ENCODE peak calls at places on chromosome 3, in ten cellular contexts. K is Caco-2, D is transverse colon, X is kidney, W is Peyer's patch, H is heart left ventricle, Z is testis, P is ascending aorta, R is keratinocyte, C is cardiac muscle cell. Q is an unnamed sample. For H3K9me3, the result is how much of the 10 kb centered on the place peaks cover.

GRCh38 chr3:171260899-171261298 is 199.3 kb downstream of the TNIK start:
- DNase-seq in P (no peak), D (no peak), H (no peak), Z (no peak), X (no peak), R (no peak), C (no peak), W (no peak), K (no peak), Q (peak)

GRCh38 chr3:149771652-149772271 is 19.5 kb upstream of the COMMD2 start:
- DNase-seq in X (no peak), H (peak), D (peak), R (no peak), W (peak), K (peak), Z (peak), C (peak), P (peak), Q (peak)

GRCh38 chr3:135240426-135240825 is 445.4 kb downstream of the EPHB1 start:
- DNase-seq in P (no peak), D (no peak), H (no peak), W (no peak), X (no peak), Z (no peak), C (no peak), K (no peak), R (no peak), Q (no peak)

GRCh38 chr3:45914362-45915077 is 28.2 kb downstream of the CCR9 start:
- DNase-seq in R (no peak), C (no peak), H (no peak), W (no peak), P (no peak), K (no peak), X (no peak), D (no peak), Z (no peak), Q (no peak)

GRCh38 chr3:114104414-114104813 is 47.9 kb downstream of the QTRT2 start:
- DNase-seq in K (no peak), Z (no peak), D (no peak), P (no peak), H (no peak), C (no peak), X (no peak), W (no peak), R (no peak), Q (no peak)

GRCh38 chr3:90044417-90044816 is 937.0 kb downstream of the EPHA3 start:
- DNase-seq in C (no peak), H (no peak), X (no peak), W (no peak), K (no peak), Z (no peak), R (no peak), D (no peak), P (no peak), Q (no peak)

GRCh38 chr3:86244897-86245296 is 746.1 kb downstream of the VGLL3 start:
- DNase-seq in X (no peak), W (no peak), H (no peak), K (no peak), P (no peak), D (no peak), Z (no peak), R (no peak), C (no peak), Q (no peak)

GRCh38 chr3:193637831-193638230 is 44.8 kb downstream of the OPA1 start:
- DNase-seq in P (no peak), R (no peak), Z (no peak), H (no peak), D (no peak), W (no peak), X (no peak), C (peak), K (no peak), Q (no peak)

GRCh38 chr3:184543848-184544512 is 17.6 kb upstream of the EPHB3 start:
- DNase-seq in Z (peak), P (peak), H (peak), K (peak), X (no peak), D (peak), W (peak), C (peak), R (no peak), Q (peak)

GRCh38 chr3:152205097-152205593 is 63.6 kb upstream of the MBNL1 start:
- DNase-seq in Z (no peak), W (no peak), R (no peak), K (no peak), X (no peak), D (no peak), H (no peak), C (no peak), P (no peak), Q (no peak)
- H3K4me3 ChIP-seq in Z (no peak), W (peak), R (no peak), K (no peak), X (no peak), D (no peak), H (no peak), C (no peak), P (peak), Q (peak)

GRCh38 chr3:7436542-7436941 is 575.6 kb downstream of the GRM7 start:
- DNase-seq in P (no peak), H (no peak), C (no peak), R (no peak), W (no peak), X (no peak), Z (no peak), D (no peak), K (no peak), Q (no peak)

GRCh38 chr3:7433073-7433472 is 572.2 kb downstream of the GRM7 start:
- DNase-seq in W (no peak), K (no peak), D (no peak), X (no peak), H (no peak), R (no peak), C (no peak), Z (no peak), P (no peak), Q (no peak)

GRCh38 chr3:7432610-7433009 is 571.7 kb downstream of the GRM7 start:
- DNase-seq in Z (no peak), K (no peak), D (no peak), H (no peak), X (no peak), W (no peak), P (no peak), R (no peak), C (no peak), Q (no peak)
- H3K9me3 ChIP-seq in Z (under half), K (under half), D (under half), H (under half), X (under half), W (under half), P (under half), R (under half), C (under half), Q (under half)

GRCh38 chr3:177758131-177758530 is 560.8 kb upstream of the TBL1XR1 start:
- DNase-seq in D (no peak), R (no peak), K (no peak), C (peak), H (no peak), P (no peak), X (no peak), Z (no peak), W (no peak), Q (no peak)
- H3K4me3 ChIP-seq in D (no peak), R (no peak), K (no peak), C (no peak), H (no peak), P (no peak), X (no peak), Z (no peak), W (no peak), Q (no peak)

GRCh38 chr3:137765310-137766033 is 1.4 kb downstream of the SOX14 start:
- DNase-seq in D (no peak), P (no peak), W (no peak), H (no peak), C (no peak), X (peak), Z (no peak), R (no peak), K (no peak), Q (no peak)

GRCh38 chr3:137764563-137765309 is 621 bp downstream of the SOX14 start:
- DNase-seq in C (no peak), R (no peak), D (no peak), K (no peak), H (no peak), P (no peak), Z (no peak), W (no peak), X (peak), Q (no peak)

GRCh38 chr3:137762674-137763593 is 1.2 kb upstream of the SOX14 start:
- DNase-seq in W (no peak), D (no peak), K (no peak), C (no peak), X (no peak), Z (no peak), H (no peak), P (no peak), R (no peak), Q (no peak)

GRCh38 chr3:137763594-137763938 is 549 bp upstream of the SOX14 start:
- DNase-seq in C (no peak), R (no peak), Z (no peak), K (no peak), H (no peak), W (no peak), D (no peak), P (no peak), X (no peak), Q (no peak)

DNA sequence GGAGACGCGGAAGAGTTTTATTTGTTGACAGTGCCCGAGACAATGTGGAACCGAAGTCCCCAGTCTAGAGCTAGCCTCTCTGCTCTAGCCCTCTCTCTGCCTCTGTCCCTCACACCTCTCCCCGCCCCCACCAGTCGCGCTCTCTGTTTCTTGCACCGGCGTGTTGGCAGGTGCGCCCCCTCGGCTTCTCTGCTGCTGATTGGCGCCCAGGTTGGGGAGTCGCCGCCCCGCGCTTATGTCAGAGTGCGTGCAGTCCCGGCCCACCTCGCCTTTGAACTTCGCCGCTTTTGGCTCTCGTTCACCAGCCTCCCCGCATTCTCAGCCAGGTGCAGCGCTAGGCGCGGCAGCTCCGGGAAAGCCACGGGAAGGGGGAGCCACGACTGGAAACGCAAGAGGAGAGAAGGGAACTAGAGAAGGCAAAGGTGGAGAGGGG is at the start of gene SOX14:
- DNase-seq in H (no peak), R (no peak), W (no peak), K (peak), C (no peak), D (peak), P (no peak), Z (no peak), X (peak), Q (peak)
- H3K9me3 ChIP-seq in H (under half), R (under half), W (under half), K (under half), C (under half), D (under half), P (under half), Z (under half), X (under half), Q (under half)

Q was measured in small intestine.